ENCODE peak calls at places on chromosomes 11 and 22, in four cellular contexts. G is IMR-90, X is mesendoderm, O is H1. Y is an unnamed sample.
A peak's percentile ranks its signal among the peaks of the same experiment; 100 is the strongest.

GRCh38 chr11:112511271-112511670 is 250.6 kb upstream of the PLET1 start:
- DNase-seq in G (no peak), X (no peak), O (no peak), Y (no peak)

GRCh38 chr11:45702511-45702910 is 37.1 kb upstream of the CHST1 start:
- DNase-seq in X (no peak), G (no peak), O (no peak), Y (no peak)

GRCh38 chr22:35160268-35160667 is 94.3 kb downstream of the ISX start:
- DNase-seq in G (no peak), O (no peak), X (no peak), Y (no peak)

GRCh38 chr22:21866821-21867527 is 471 bp downstream of the MAPK1 start:
- DNase-seq in G (no peak), X (peak; percentile 31), O (no peak), Y (no peak)

GRCh38 chr11:100632970-100633452 is 54.1 kb upstream of the ARHGAP42 start:
- DNase-seq in G (peak; percentile 56), O (no peak), X (no peak), Y (no peak)

GRCh38 chr11:73085189-73085875 is 56.8 kb downstream of the FCHSD2 start:
- DNase-seq in G (peak; percentile 63), O (no peak), X (peak; percentile 11), Y (no peak)

GRCh38 chr11:17263803-17264202 is 12.7 kb upstream of the NUCB2 start:
- DNase-seq in G (peak; percentile 70), X (no peak), O (no peak), Y (no peak)

GRCh38 chr22:45344339-45344738 is 34.6 kb downstream of the FAM118A start:
- DNase-seq in O (no peak), X (peak; percentile 58), G (no peak), Y (peak; percentile 38)

GRCh38 chr11:120168108-120168959 is 30.4 kb upstream of the TRIM29 start:
- DNase-seq in O (no peak), G (peak; percentile 37), X (no peak), Y (no peak)

DNA sequence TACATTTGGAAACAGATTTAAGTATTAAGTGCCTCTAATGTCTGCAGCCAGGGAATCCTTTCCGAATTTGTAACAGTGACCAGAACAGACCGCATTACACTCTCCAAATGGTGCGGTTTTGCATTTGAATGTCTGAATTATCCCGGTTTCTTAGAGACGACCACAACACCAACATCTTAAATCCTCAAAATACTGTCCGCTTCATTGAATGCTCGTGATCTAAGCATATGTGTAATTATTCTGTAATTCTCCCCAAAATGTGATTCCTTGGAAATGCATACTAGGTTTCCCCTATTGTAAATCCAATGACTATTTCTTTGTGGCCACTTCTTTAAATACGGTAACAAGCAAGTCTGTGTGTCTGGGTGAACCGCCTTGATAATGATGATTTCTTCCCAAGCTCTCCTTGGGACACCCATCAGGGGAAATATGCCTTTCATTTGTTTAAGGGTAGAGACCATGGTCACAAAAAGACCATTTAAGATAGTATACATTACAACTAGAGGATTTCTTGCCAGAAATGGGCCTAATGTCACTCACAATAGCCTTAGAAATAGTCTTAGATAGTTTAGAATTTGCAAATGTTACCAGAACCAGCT is 87.4 kb upstream of the DBX1 start:
- DNase-seq in G (no peak), O (no peak), X (no peak), Y (no peak)
- H3K56ac ChIP-seq in G (no peak overlapping the region), O (no peak overlapping the region), X (no peak overlapping the region), Y (no peak overlapping the region)

GRCh38 chr11:134414772-134415765 is 3.0 kb upstream of the B3GAT1 start:
- DNase-seq in X (no peak), G (no peak), O (no peak), Y (no peak)
- H3K56ac ChIP-seq in X (no peak overlapping the region), G (no peak overlapping the region), O (no peak overlapping the region), Y (no peak overlapping the region)

GRCh38 chr22:19559324-19559811 is 35.2 kb upstream of the CLDN5 start:
- DNase-seq in G (no peak), O (no peak), X (peak; percentile 28), Y (peak; percentile 43)
- H3K56ac ChIP-seq in G (no peak overlapping the region), O (no peak overlapping the region), X (no peak overlapping the region), Y (no peak overlapping the region)

DNA sequence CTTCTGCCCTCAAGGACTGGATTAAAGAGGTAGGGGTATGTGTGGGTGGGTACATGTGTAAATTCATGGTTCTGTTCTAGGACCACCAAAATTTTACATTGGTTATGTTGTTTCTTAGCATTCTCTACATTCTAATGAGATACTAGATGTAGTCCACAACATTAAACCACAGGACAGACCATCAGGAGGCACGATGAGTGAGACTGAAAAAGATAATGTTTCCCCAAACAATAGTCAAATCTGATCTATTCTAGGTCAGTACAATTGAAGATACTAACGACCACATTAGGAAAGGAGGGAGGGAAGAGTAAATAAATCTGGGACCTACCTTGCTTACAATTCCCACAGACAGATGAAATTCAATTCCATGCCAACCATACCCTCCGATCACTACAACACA is 42.2 kb downstream of the MRTFA start:
- DNase-seq in O (no peak), G (no peak), X (peak; percentile 27), Y (no peak)
- H3K56ac ChIP-seq in O (no peak overlapping the region), G (no peak overlapping the region), X (no peak overlapping the region), Y (no peak overlapping the region)

DNA sequence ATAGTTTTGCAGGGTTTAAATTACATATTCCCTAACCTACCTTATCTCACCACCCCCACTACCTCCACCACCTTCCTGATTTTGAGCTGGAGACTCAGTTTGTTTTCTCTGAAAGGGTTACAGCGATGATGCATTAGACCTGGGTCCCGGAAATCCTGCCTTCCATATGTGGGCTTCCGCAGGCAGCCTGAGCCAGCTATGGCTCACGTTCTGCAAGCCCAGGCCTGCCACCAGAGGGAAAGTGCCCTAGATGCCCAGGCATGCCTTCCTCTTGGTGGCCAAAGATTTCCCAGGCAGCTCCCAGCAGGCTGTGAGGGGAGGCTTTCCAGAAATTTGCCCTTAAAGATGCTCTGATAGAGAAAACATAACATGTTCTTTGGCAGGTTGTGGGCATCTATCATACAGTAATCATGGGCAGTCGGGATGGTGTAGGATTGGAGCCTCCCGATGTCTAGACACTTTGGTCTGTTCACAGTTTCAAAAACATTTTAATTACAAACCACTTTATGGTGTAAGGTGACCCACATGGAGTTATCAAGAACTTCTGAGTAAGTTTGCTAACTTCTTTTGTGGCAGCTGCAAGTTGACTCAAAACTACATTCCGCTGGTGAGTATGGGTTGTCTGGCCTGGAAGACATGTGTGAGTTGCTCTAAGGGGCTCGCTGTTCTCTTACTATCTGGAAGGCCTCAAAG is 79.3 kb downstream of the MICAL2 start:
- DNase-seq in X (no peak), O (no peak), G (no peak), Y (no peak)
- H3K56ac ChIP-seq in X (no peak overlapping the region), O (no peak overlapping the region), G (no peak overlapping the region), Y (no peak overlapping the region)

DNA sequence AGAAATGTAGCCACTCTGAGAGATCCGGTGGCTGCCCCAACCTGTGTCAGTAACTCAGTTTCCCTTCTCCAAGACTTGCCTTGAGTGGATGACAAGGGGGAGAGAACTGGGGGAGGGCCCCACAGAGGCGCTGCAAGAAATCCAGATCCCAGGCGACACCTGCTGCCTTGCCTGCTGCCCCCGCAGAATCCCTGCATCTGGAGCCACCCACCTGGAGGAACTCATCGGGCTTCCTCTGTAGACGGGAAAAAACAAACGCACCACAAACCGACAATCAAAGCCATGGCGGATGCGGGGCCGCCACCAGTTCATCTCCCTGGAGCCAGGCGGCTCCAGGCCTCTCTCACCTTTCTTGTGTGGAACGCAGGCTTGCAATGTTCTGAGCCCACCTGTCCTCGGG is 40.2 kb downstream of the MACROD1 start:
- DNase-seq in X (no peak), O (no peak), G (no peak), Y (no peak)
- H3K56ac ChIP-seq in X (no peak overlapping the region), O (no peak overlapping the region), G (no peak overlapping the region), Y (no peak overlapping the region)

DNA sequence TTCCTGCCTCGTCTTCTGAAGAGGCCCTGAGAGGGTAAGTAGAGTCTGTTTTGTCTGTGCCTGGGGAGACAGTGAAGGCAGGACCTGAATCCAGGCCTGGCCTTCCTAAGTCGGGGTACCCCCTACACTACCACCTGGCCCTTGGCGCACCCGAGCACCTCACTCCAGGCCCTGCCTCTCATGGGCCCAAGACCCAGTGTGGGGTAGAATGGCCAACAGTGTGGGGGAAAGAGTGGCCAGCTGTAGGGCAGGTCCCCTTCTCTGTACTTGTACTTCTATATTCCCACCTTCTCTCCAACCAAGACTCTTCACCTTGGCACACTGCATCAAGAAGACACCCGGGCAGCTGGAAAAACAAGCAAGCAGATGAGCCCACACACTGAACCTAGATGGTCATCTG is 22.4 kb upstream of the BID start:
- DNase-seq in X (no peak), G (no peak), O (no peak), Y (no peak)
- H3K56ac ChIP-seq in X (no peak overlapping the region), G (no peak overlapping the region), O (no peak overlapping the region), Y (no peak overlapping the region)

GRCh38 chr22:36306227-36306626 is 53.3 kb downstream of the APOL1 start:
- DNase-seq in G (no peak), X (no peak), O (no peak), Y (no peak)
- H3K56ac ChIP-seq in G (no peak overlapping the region), X (no peak overlapping the region), O (no peak overlapping the region), Y (no peak overlapping the region)

DNA sequence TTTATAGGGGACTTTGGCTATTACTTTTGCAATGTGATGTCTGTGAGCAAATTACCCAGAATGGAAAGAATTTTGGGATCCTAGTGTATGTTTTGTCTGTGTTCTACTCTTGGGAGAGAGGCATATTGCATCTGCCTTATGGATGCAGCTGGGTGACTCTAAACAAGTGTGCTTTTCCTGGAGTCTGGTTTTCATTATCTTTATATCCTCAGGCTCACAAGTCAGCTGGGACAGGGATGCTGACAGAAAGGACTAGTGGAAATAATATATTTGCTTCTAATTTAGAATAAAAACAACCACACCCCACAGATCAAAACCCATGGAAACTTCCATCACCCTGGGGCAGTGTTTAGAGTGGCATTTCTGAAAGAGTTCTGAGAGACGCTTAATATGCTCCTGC is 20.9 kb downstream of the KCNE3 start:
- DNase-seq in O (no peak), X (no peak), G (no peak), Y (no peak)
- H3K56ac ChIP-seq in O (no peak overlapping the region), X (no peak overlapping the region), G (no peak overlapping the region), Y (no peak overlapping the region)

GRCh38 chr11:35178067-35178805 is 39.3 kb downstream of the CD44 start:
- DNase-seq in G (no peak), O (no peak), X (no peak), Y (no peak)

GRCh38 chr11:35174666-35175065 is 35.7 kb downstream of the CD44 start:
- DNase-seq in O (no peak), G (peak; percentile 90), X (no peak), Y (no peak)

GRCh38 chr11:35179466-35180135 is 40.6 kb downstream of the CD44 start:
- DNase-seq in G (peak; percentile 50), X (no peak), O (no peak), Y (no peak)

GRCh38 chr11:35178862-35179261 is 39.9 kb downstream of the CD44 start:
- DNase-seq in G (peak; percentile 35), X (no peak), O (no peak), Y (no peak)

DNA sequence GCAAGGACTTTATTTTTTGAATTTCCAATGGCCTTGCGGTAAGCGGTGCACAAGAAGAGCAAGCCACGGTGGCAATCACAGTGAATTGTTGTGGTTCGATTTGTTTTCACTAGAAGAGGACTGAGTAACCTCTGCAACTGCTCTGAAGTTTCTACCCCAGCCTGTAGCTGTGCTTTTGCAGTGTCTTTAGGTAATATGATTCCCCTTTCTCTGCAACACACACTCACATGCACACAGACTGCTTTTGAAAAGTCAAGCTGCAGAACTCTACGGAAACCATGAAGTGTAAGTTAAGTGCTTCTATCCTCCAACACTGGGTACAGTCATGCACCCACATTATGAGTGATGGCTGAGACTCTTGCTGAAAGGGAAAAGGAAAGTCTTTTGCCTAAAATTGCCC is 38.4 kb downstream of the CD44 start:
- DNase-seq in G (peak; percentile 68), X (no peak), O (no peak), Y (no peak)
- H3K56ac ChIP-seq in G (no peak overlapping the region), X (no peak overlapping the region), O (no peak overlapping the region), Y (no peak overlapping the region)

Y was measured in H9.